ENCODE peak calls at places on chromosomes 16 and 17, in six cellular contexts. F is NCI-H774, V is DMS 273 treated with DMSO at 0.1 percent for 48 hours, Z is hepatic stellate cell, Y is RWPE1, Q is nephron progenitor cell. A is an unnamed sample.

GRCh38 chr17:3845361-3845753 is 689 bp downstream of the NCBP3 start:
- DNase-seq in F (no peak), V (no peak), Z (peak), Y (peak), Q (no peak), A (no peak)

GRCh38 chr17:58337126-58337599 is 8.6 kb upstream of the TSPOAP1 start:
- DNase-seq in F (no peak), V (no peak), Z (no peak), Y (no peak), Q (no peak), A (no peak)

GRCh38 chr17:39628655-39629493 is 2.1 kb downstream of the PPP1R1B start:
- DNase-seq in F (peak), V (no peak), Z (no peak), Y (no peak), Q (no peak), A (no peak)

GRCh38 chr17:58960068-58960467 is 146.6 kb downstream of the TRIM37 start:
- DNase-seq in F (no peak), V (peak), Z (peak), Y (peak), Q (no peak), A (no peak)

GRCh38 chr16:22205577-22206012 is 483 bp upstream of the EEF2K start:
- DNase-seq in F (no peak), V (no peak), Z (no peak), Y (no peak), Q (no peak), A (no peak)

GRCh38 chr16:72910875-72911274 is 137.1 kb downstream of the ZFHX3 start:
- DNase-seq in F (no peak), V (no peak), Z (no peak), Y (no peak), Q (no peak), A (no peak)

GRCh38 chr17:61468263-61468907 is 16.2 kb downstream of the TBX4 start:
- DNase-seq in F (no peak), V (no peak), Z (no peak), Y (no peak), Q (no peak), A (no peak)

GRCh38 chr17:39674702-39675389 is 6.6 kb downstream of the PNMT start:
- DNase-seq in F (no peak), V (no peak), Z (no peak), Y (no peak), Q (no peak), A (no peak)

GRCh38 chr16:66364959-66365306 is 1.6 kb upstream of the CDH5 start:
- DNase-seq in F (no peak), V (no peak), Z (no peak), Y (peak), Q (no peak), A (no peak)

GRCh38 chr17:80432961-80433550 is 18.1 kb downstream of the ENDOV start:
- DNase-seq in F (no peak), V (no peak), Z (no peak), Y (no peak), Q (no peak), A (no peak)

GRCh38 chr17:69047368-69048263 is 13.1 kb downstream of the ABCA9 start:
- DNase-seq in F (no peak), V (no peak), Z (peak), Y (peak), Q (peak), A (no peak)

GRCh38 chr16:3868967-3869366 is 11.5 kb downstream of the CREBBP start:
- DNase-seq in F (no peak), V (no peak), Z (no peak), Y (no peak), Q (no peak), A (no peak)

GRCh38 chr17:40456396-40456951 is 13.2 kb downstream of the IGFBP4 start:
- DNase-seq in F (no peak), V (no peak), Z (no peak), Y (no peak), Q (no peak), A (no peak)

GRCh38 chr17:9146064-9146463 is 124.8 kb downstream of the NTN1 start:
- DNase-seq in F (no peak), V (no peak), Z (no peak), Y (peak), Q (no peak), A (no peak)

GRCh38 chr17:56681561-56682266 is 88.2 kb downstream of the NOG start:
- DNase-seq in F (no peak), V (no peak), Z (peak), Y (peak), Q (no peak), A (no peak)